ENCODE peak calls at places on chromosomes 2 and 18, in nine cellular contexts. One of them, this sample, is unnamed.

GRCh38 chr2:43224131-43224570 is 2.3 kb downstream of the ZFP36L2 start:
- DNase-seq in brain pericyte: no peak
- DNase-seq in GM13977: peak; percentile 64
- DNase-seq in activated naive CD4-positive, alpha-beta T cell: peak; percentile 58
- DNase-seq in AG20443: peak; percentile 33
- DNase-seq in amniotic stem cell: peak; percentile 23
- DNase-seq in DND-41: peak; percentile 86
- DNase-seq in stimulated activated CD4-positive, alpha-beta T cell treated with anti-CD3 and anti-CD28 coated beads, Interleukin-12 subunit alpha, Interleukin-12 subunit beta, amount 100 ng/mL, for 4 hours: peak; percentile 65
- DNase-seq in neural crest cell: peak; percentile 75
- DNase-seq in this sample: no peak

GRCh38 chr2:54838585-54839035 is 115.1 kb downstream of the EML6 start:
- DNase-seq in AG20443: peak; percentile 84
- DNase-seq in DND-41: peak; percentile 69
- DNase-seq in stimulated activated CD4-positive, alpha-beta T cell treated with anti-CD3 and anti-CD28 coated beads, Interleukin-12 subunit alpha, Interleukin-12 subunit beta, amount 100 ng/mL, for 4 hours: peak; percentile 61
- DNase-seq in brain pericyte: peak; percentile 13
- DNase-seq in GM13977: peak; percentile 57
- DNase-seq in neural crest cell: peak; percentile 70
- DNase-seq in activated naive CD4-positive, alpha-beta T cell: peak; percentile 40
- DNase-seq in amniotic stem cell: peak; percentile 5
- DNase-seq in this sample: peak; percentile 28

GRCh38 chr2:241755166-241755565 is 20.7 kb downstream of the D2HGDH start:
- DNase-seq in neural crest cell: no peak
- DNase-seq in amniotic stem cell: no peak
- DNase-seq in activated naive CD4-positive, alpha-beta T cell: no peak
- DNase-seq in AG20443: no peak
- DNase-seq in DND-41: no peak
- DNase-seq in brain pericyte: no peak
- DNase-seq in GM13977: no peak
- DNase-seq in stimulated activated CD4-positive, alpha-beta T cell treated with anti-CD3 and anti-CD28 coated beads, Interleukin-12 subunit alpha, Interleukin-12 subunit beta, amount 100 ng/mL, for 4 hours: no peak
- DNase-seq in this sample: no peak

GRCh38 chr2:37338933-37339332 is 5.5 kb upstream of the QPCT start:
- DNase-seq in AG20443: no peak
- DNase-seq in stimulated activated CD4-positive, alpha-beta T cell treated with anti-CD3 and anti-CD28 coated beads, Interleukin-12 subunit alpha, Interleukin-12 subunit beta, amount 100 ng/mL, for 4 hours: no peak
- DNase-seq in neural crest cell: no peak
- DNase-seq in activated naive CD4-positive, alpha-beta T cell: no peak
- DNase-seq in DND-41: no peak
- DNase-seq in GM13977: no peak
- DNase-seq in amniotic stem cell: no peak
- DNase-seq in brain pericyte: no peak
- DNase-seq in this sample: no peak

GRCh38 chr2:85765081-85765731 is 11.4 kb downstream of the ATOH8 start:
- DNase-seq in brain pericyte: no peak
- DNase-seq in neural crest cell: peak; percentile 66
- DNase-seq in GM13977: no peak
- DNase-seq in DND-41: no peak
- DNase-seq in stimulated activated CD4-positive, alpha-beta T cell treated with anti-CD3 and anti-CD28 coated beads, Interleukin-12 subunit alpha, Interleukin-12 subunit beta, amount 100 ng/mL, for 4 hours: no peak
- DNase-seq in activated naive CD4-positive, alpha-beta T cell: no peak
- DNase-seq in AG20443: no peak
- DNase-seq in amniotic stem cell: no peak
- DNase-seq in this sample: no peak

GRCh38 chr2:64001382-64002101 is 17.7 kb downstream of the VPS54 start:
- DNase-seq in GM13977: no peak
- DNase-seq in brain pericyte: no peak
- DNase-seq in amniotic stem cell: no peak
- DNase-seq in AG20443: no peak
- DNase-seq in neural crest cell: no peak
- DNase-seq in DND-41: no peak
- DNase-seq in activated naive CD4-positive, alpha-beta T cell: no peak
- DNase-seq in stimulated activated CD4-positive, alpha-beta T cell treated with anti-CD3 and anti-CD28 coated beads, Interleukin-12 subunit alpha, Interleukin-12 subunit beta, amount 100 ng/mL, for 4 hours: no peak
- DNase-seq in this sample: no peak

GRCh38 chr2:19653336-19653908 is 248.4 kb downstream of the TTC32 start:
- DNase-seq in AG20443: no peak
- DNase-seq in DND-41: no peak
- DNase-seq in brain pericyte: no peak
- DNase-seq in neural crest cell: no peak
- DNase-seq in amniotic stem cell: no peak
- DNase-seq in GM13977: no peak
- DNase-seq in stimulated activated CD4-positive, alpha-beta T cell treated with anti-CD3 and anti-CD28 coated beads, Interleukin-12 subunit alpha, Interleukin-12 subunit beta, amount 100 ng/mL, for 4 hours: no peak
- DNase-seq in activated naive CD4-positive, alpha-beta T cell: no peak
- DNase-seq in this sample: no peak

GRCh38 chr2:232871418-232871834 is 1.4 kb downstream of the SNORC start:
- DNase-seq in activated naive CD4-positive, alpha-beta T cell: no peak
- DNase-seq in DND-41: peak; percentile 36
- DNase-seq in AG20443: no peak
- DNase-seq in GM13977: no peak
- DNase-seq in neural crest cell: no peak
- DNase-seq in amniotic stem cell: no peak
- DNase-seq in stimulated activated CD4-positive, alpha-beta T cell treated with anti-CD3 and anti-CD28 coated beads, Interleukin-12 subunit alpha, Interleukin-12 subunit beta, amount 100 ng/mL, for 4 hours: no peak
- DNase-seq in brain pericyte: no peak
- DNase-seq in this sample: no peak

GRCh38 chr18:3595282-3596273 is 145.6 kb downstream of the TGIF1 start:
- DNase-seq in DND-41: no peak
- DNase-seq in GM13977: peak; percentile 55
- DNase-seq in neural crest cell: no peak
- DNase-seq in stimulated activated CD4-positive, alpha-beta T cell treated with anti-CD3 and anti-CD28 coated beads, Interleukin-12 subunit alpha, Interleukin-12 subunit beta, amount 100 ng/mL, for 4 hours: no peak
- DNase-seq in activated naive CD4-positive, alpha-beta T cell: no peak
- DNase-seq in AG20443: peak; percentile 69
- DNase-seq in amniotic stem cell: peak; percentile 63
- DNase-seq in brain pericyte: no peak
- DNase-seq in this sample: peak; percentile 74

GRCh38 chr18:75075429-75075841 is 133.5 kb downstream of the PTGR3 start:
- DNase-seq in activated naive CD4-positive, alpha-beta T cell: no peak
- DNase-seq in AG20443: no peak
- DNase-seq in GM13977: no peak
- DNase-seq in DND-41: no peak
- DNase-seq in stimulated activated CD4-positive, alpha-beta T cell treated with anti-CD3 and anti-CD28 coated beads, Interleukin-12 subunit alpha, Interleukin-12 subunit beta, amount 100 ng/mL, for 4 hours: no peak
- DNase-seq in brain pericyte: no peak
- DNase-seq in neural crest cell: no peak
- DNase-seq in amniotic stem cell: no peak
- DNase-seq in this sample: no peak

GRCh38 chr2:73370348-73370747 is 15.3 kb upstream of the ALMS1 start:
- DNase-seq in activated naive CD4-positive, alpha-beta T cell: no peak
- DNase-seq in stimulated activated CD4-positive, alpha-beta T cell treated with anti-CD3 and anti-CD28 coated beads, Interleukin-12 subunit alpha, Interleukin-12 subunit beta, amount 100 ng/mL, for 4 hours: no peak
- DNase-seq in amniotic stem cell: no peak
- DNase-seq in brain pericyte: no peak
- DNase-seq in AG20443: no peak
- DNase-seq in neural crest cell: no peak
- DNase-seq in GM13977: no peak
- DNase-seq in DND-41: no peak
- DNase-seq in this sample: no peak

GRCh38 chr2:241701155-241701404 is 759 bp upstream of the ING5 start:
- DNase-seq in neural crest cell: no peak
- DNase-seq in activated naive CD4-positive, alpha-beta T cell: no peak
- DNase-seq in amniotic stem cell: no peak
- DNase-seq in DND-41: peak; percentile 95
- DNase-seq in GM13977: no peak
- DNase-seq in AG20443: no peak
- DNase-seq in brain pericyte: no peak
- DNase-seq in stimulated activated CD4-positive, alpha-beta T cell treated with anti-CD3 and anti-CD28 coated beads, Interleukin-12 subunit alpha, Interleukin-12 subunit beta, amount 100 ng/mL, for 4 hours: no peak
- DNase-seq in this sample: no peak

GRCh38 chr18:9661564-9661963 is 46.5 kb upstream of the RAB31 start:
- DNase-seq in GM13977: no peak
- DNase-seq in AG20443: peak; percentile 60
- DNase-seq in amniotic stem cell: no peak
- DNase-seq in DND-41: no peak
- DNase-seq in activated naive CD4-positive, alpha-beta T cell: no peak
- DNase-seq in brain pericyte: no peak
- DNase-seq in neural crest cell: no peak
- DNase-seq in stimulated activated CD4-positive, alpha-beta T cell treated with anti-CD3 and anti-CD28 coated beads, Interleukin-12 subunit alpha, Interleukin-12 subunit beta, amount 100 ng/mL, for 4 hours: no peak
- DNase-seq in this sample: no peak

GRCh38 chr2:106159867-106160785 is 34.0 kb downstream of the UXS1 start:
- DNase-seq in activated naive CD4-positive, alpha-beta T cell: peak; percentile 24
- DNase-seq in amniotic stem cell: no peak
- DNase-seq in GM13977: no peak
- DNase-seq in brain pericyte: no peak
- DNase-seq in neural crest cell: no peak
- DNase-seq in DND-41: peak; percentile 66
- DNase-seq in AG20443: no peak
- DNase-seq in stimulated activated CD4-positive, alpha-beta T cell treated with anti-CD3 and anti-CD28 coated beads, Interleukin-12 subunit alpha, Interleukin-12 subunit beta, amount 100 ng/mL, for 4 hours: peak; percentile 51
- DNase-seq in this sample: no peak

GRCh38 chr2:73859721-73860586 is 31.2 kb downstream of the STAMBP start:
- DNase-seq in brain pericyte: peak; percentile 27
- DNase-seq in GM13977: no peak
- DNase-seq in neural crest cell: no peak
- DNase-seq in amniotic stem cell: peak; percentile 53
- DNase-seq in DND-41: no peak
- DNase-seq in AG20443: peak; percentile 79
- DNase-seq in stimulated activated CD4-positive, alpha-beta T cell treated with anti-CD3 and anti-CD28 coated beads, Interleukin-12 subunit alpha, Interleukin-12 subunit beta, amount 100 ng/mL, for 4 hours: peak; percentile 17
- DNase-seq in activated naive CD4-positive, alpha-beta T cell: no peak
- DNase-seq in this sample: no peak

GRCh38 chr2:156958374-156958773 is 299.1 kb upstream of the GALNT5 start:
- DNase-seq in GM13977: no peak
- DNase-seq in activated naive CD4-positive, alpha-beta T cell: no peak
- DNase-seq in brain pericyte: no peak
- DNase-seq in AG20443: no peak
- DNase-seq in neural crest cell: no peak
- DNase-seq in DND-41: no peak
- DNase-seq in stimulated activated CD4-positive, alpha-beta T cell treated with anti-CD3 and anti-CD28 coated beads, Interleukin-12 subunit alpha, Interleukin-12 subunit beta, amount 100 ng/mL, for 4 hours: no peak
- DNase-seq in amniotic stem cell: no peak
- DNase-seq in this sample: no peak

GRCh38 chr18:9734189-9734588 is 26.1 kb downstream of the RAB31 start:
- DNase-seq in activated naive CD4-positive, alpha-beta T cell: no peak
- DNase-seq in stimulated activated CD4-positive, alpha-beta T cell treated with anti-CD3 and anti-CD28 coated beads, Interleukin-12 subunit alpha, Interleukin-12 subunit beta, amount 100 ng/mL, for 4 hours: no peak
- DNase-seq in AG20443: no peak
- DNase-seq in GM13977: no peak
- DNase-seq in brain pericyte: no peak
- DNase-seq in neural crest cell: no peak
- DNase-seq in amniotic stem cell: no peak
- DNase-seq in DND-41: no peak
- DNase-seq in this sample: no peak

GRCh38 chr2:229591611-229592010 is 122.7 kb downstream of the DNER start:
- DNase-seq in AG20443: no peak
- DNase-seq in amniotic stem cell: no peak
- DNase-seq in activated naive CD4-positive, alpha-beta T cell: no peak
- DNase-seq in GM13977: no peak
- DNase-seq in stimulated activated CD4-positive, alpha-beta T cell treated with anti-CD3 and anti-CD28 coated beads, Interleukin-12 subunit alpha, Interleukin-12 subunit beta, amount 100 ng/mL, for 4 hours: no peak
- DNase-seq in brain pericyte: no peak
- DNase-seq in neural crest cell: no peak
- DNase-seq in DND-41: no peak
- DNase-seq in this sample: no peak

GRCh38 chr2:55511508-55512124 is 7.9 kb upstream of the CFAP36 start:
- DNase-seq in activated naive CD4-positive, alpha-beta T cell: no peak
- DNase-seq in brain pericyte: no peak
- DNase-seq in neural crest cell: peak; percentile 23
- DNase-seq in stimulated activated CD4-positive, alpha-beta T cell treated with anti-CD3 and anti-CD28 coated beads, Interleukin-12 subunit alpha, Interleukin-12 subunit beta, amount 100 ng/mL, for 4 hours: no peak
- DNase-seq in amniotic stem cell: peak; percentile 28
- DNase-seq in GM13977: no peak
- DNase-seq in AG20443: peak; percentile 57
- DNase-seq in DND-41: no peak
- DNase-seq in this sample: no peak

GRCh38 chr18:59264651-59265245 is 8.5 kb downstream of the RAX start:
- DNase-seq in amniotic stem cell: no peak
- DNase-seq in GM13977: no peak
- DNase-seq in AG20443: no peak
- DNase-seq in brain pericyte: no peak
- DNase-seq in stimulated activated CD4-positive, alpha-beta T cell treated with anti-CD3 and anti-CD28 coated beads, Interleukin-12 subunit alpha, Interleukin-12 subunit beta, amount 100 ng/mL, for 4 hours: no peak
- DNase-seq in DND-41: no peak
- DNase-seq in neural crest cell: no peak
- DNase-seq in activated naive CD4-positive, alpha-beta T cell: no peak
- DNase-seq in this sample: no peak

GRCh38 chr2:132984731-132985130 is 314.7 kb upstream of the LYPD1 start:
- DNase-seq in amniotic stem cell: no peak
- DNase-seq in DND-41: no peak
- DNase-seq in activated naive CD4-positive, alpha-beta T cell: no peak
- DNase-seq in GM13977: no peak
- DNase-seq in neural crest cell: no peak
- DNase-seq in brain pericyte: no peak
- DNase-seq in AG20443: no peak
- DNase-seq in stimulated activated CD4-positive, alpha-beta T cell treated with anti-CD3 and anti-CD28 coated beads, Interleukin-12 subunit alpha, Interleukin-12 subunit beta, amount 100 ng/mL, for 4 hours: no peak
- DNase-seq in this sample: no peak

GRCh38 chr2:208466133-208466919 is 59.7 kb downstream of the PTH2R start:
- DNase-seq in AG20443: peak; percentile 17
- DNase-seq in brain pericyte: no peak
- DNase-seq in activated naive CD4-positive, alpha-beta T cell: no peak
- DNase-seq in amniotic stem cell: no peak
- DNase-seq in DND-41: peak; percentile 38
- DNase-seq in GM13977: peak; percentile 34
- DNase-seq in neural crest cell: peak; percentile 14
- DNase-seq in stimulated activated CD4-positive, alpha-beta T cell treated with anti-CD3 and anti-CD28 coated beads, Interleukin-12 subunit alpha, Interleukin-12 subunit beta, amount 100 ng/mL, for 4 hours: no peak
- DNase-seq in this sample: peak; percentile 3

GRCh38 chr2:100126172-100126571 is 16.2 kb downstream of the AFF3 start:
- DNase-seq in brain pericyte: no peak
- DNase-seq in AG20443: no peak
- DNase-seq in amniotic stem cell: no peak
- DNase-seq in GM13977: no peak
- DNase-seq in stimulated activated CD4-positive, alpha-beta T cell treated with anti-CD3 and anti-CD28 coated beads, Interleukin-12 subunit alpha, Interleukin-12 subunit beta, amount 100 ng/mL, for 4 hours: no peak
- DNase-seq in neural crest cell: no peak
- DNase-seq in activated naive CD4-positive, alpha-beta T cell: no peak
- DNase-seq in DND-41: no peak
- DNase-seq in this sample: no peak

GRCh38 chr2:7845332-7845731 is 836.5 kb upstream of the ID2 start:
- DNase-seq in DND-41: no peak
- DNase-seq in amniotic stem cell: peak; percentile 69
- DNase-seq in stimulated activated CD4-positive, alpha-beta T cell treated with anti-CD3 and anti-CD28 coated beads, Interleukin-12 subunit alpha, Interleukin-12 subunit beta, amount 100 ng/mL, for 4 hours: no peak
- DNase-seq in AG20443: peak; percentile 87
- DNase-seq in GM13977: no peak
- DNase-seq in neural crest cell: no peak
- DNase-seq in activated naive CD4-positive, alpha-beta T cell: no peak
- DNase-seq in brain pericyte: no peak
- DNase-seq in this sample: no peak

GRCh38 chr2:239726631-239727181 is 298.4 kb downstream of the NDUFA10 start:
- DNase-seq in neural crest cell: no peak
- DNase-seq in activated naive CD4-positive, alpha-beta T cell: no peak
- DNase-seq in brain pericyte: no peak
- DNase-seq in stimulated activated CD4-positive, alpha-beta T cell treated with anti-CD3 and anti-CD28 coated beads, Interleukin-12 subunit alpha, Interleukin-12 subunit beta, amount 100 ng/mL, for 4 hours: no peak
- DNase-seq in AG20443: no peak
- DNase-seq in GM13977: no peak
- DNase-seq in amniotic stem cell: no peak
- DNase-seq in DND-41: no peak
- DNase-seq in this sample: no peak

GRCh38 chr2:67389286-67389685 is 7.8 kb upstream of the ETAA1 start:
- DNase-seq in GM13977: no peak
- DNase-seq in stimulated activated CD4-positive, alpha-beta T cell treated with anti-CD3 and anti-CD28 coated beads, Interleukin-12 subunit alpha, Interleukin-12 subunit beta, amount 100 ng/mL, for 4 hours: no peak
- DNase-seq in amniotic stem cell: no peak
- DNase-seq in activated naive CD4-positive, alpha-beta T cell: no peak
- DNase-seq in brain pericyte: no peak
- DNase-seq in neural crest cell: no peak
- DNase-seq in AG20443: peak; percentile 52
- DNase-seq in DND-41: no peak
- DNase-seq in this sample: no peak

GRCh38 chr2:127647242-127648190 is 1.6 kb downstream of the GPR17 start:
- DNase-seq in brain pericyte: no peak
- DNase-seq in neural crest cell: no peak
- DNase-seq in amniotic stem cell: no peak
- DNase-seq in GM13977: no peak
- DNase-seq in stimulated activated CD4-positive, alpha-beta T cell treated with anti-CD3 and anti-CD28 coated beads, Interleukin-12 subunit alpha, Interleukin-12 subunit beta, amount 100 ng/mL, for 4 hours: no peak
- DNase-seq in DND-41: no peak
- DNase-seq in AG20443: peak; percentile 68
- DNase-seq in activated naive CD4-positive, alpha-beta T cell: no peak
- DNase-seq in this sample: no peak

GRCh38 chr2:234304945-234305344 is 191.9 kb downstream of the ARL4C start:
- DNase-seq in activated naive CD4-positive, alpha-beta T cell: no peak
- DNase-seq in stimulated activated CD4-positive, alpha-beta T cell treated with anti-CD3 and anti-CD28 coated beads, Interleukin-12 subunit alpha, Interleukin-12 subunit beta, amount 100 ng/mL, for 4 hours: no peak
- DNase-seq in amniotic stem cell: no peak
- DNase-seq in AG20443: peak; percentile 69
- DNase-seq in GM13977: no peak
- DNase-seq in brain pericyte: no peak
- DNase-seq in DND-41: no peak
- DNase-seq in neural crest cell: no peak
- DNase-seq in this sample: no peak

GRCh38 chr2:232170391-232170790 is 208.2 kb upstream of the ALPP start:
- DNase-seq in AG20443: no peak
- DNase-seq in activated naive CD4-positive, alpha-beta T cell: no peak
- DNase-seq in stimulated activated CD4-positive, alpha-beta T cell treated with anti-CD3 and anti-CD28 coated beads, Interleukin-12 subunit alpha, Interleukin-12 subunit beta, amount 100 ng/mL, for 4 hours: no peak
- DNase-seq in DND-41: no peak
- DNase-seq in neural crest cell: no peak
- DNase-seq in GM13977: no peak
- DNase-seq in amniotic stem cell: no peak
- DNase-seq in brain pericyte: no peak
- DNase-seq in this sample: no peak

GRCh38 chr2:235406420-235406819 is 87.4 kb upstream of the AGAP1 start:
- DNase-seq in AG20443: no peak
- DNase-seq in neural crest cell: no peak
- DNase-seq in GM13977: no peak
- DNase-seq in stimulated activated CD4-positive, alpha-beta T cell treated with anti-CD3 and anti-CD28 coated beads, Interleukin-12 subunit alpha, Interleukin-12 subunit beta, amount 100 ng/mL, for 4 hours: no peak
- DNase-seq in amniotic stem cell: no peak
- DNase-seq in DND-41: no peak
- DNase-seq in activated naive CD4-positive, alpha-beta T cell: no peak
- DNase-seq in brain pericyte: no peak
- DNase-seq in this sample: no peak

GRCh38 chr2:24908316-24908937 is 11.6 kb downstream of the ADCY3 start:
- DNase-seq in GM13977: no peak
- DNase-seq in DND-41: no peak
- DNase-seq in stimulated activated CD4-positive, alpha-beta T cell treated with anti-CD3 and anti-CD28 coated beads, Interleukin-12 subunit alpha, Interleukin-12 subunit beta, amount 100 ng/mL, for 4 hours: no peak
- DNase-seq in activated naive CD4-positive, alpha-beta T cell: no peak
- DNase-seq in amniotic stem cell: no peak
- DNase-seq in brain pericyte: no peak
- DNase-seq in AG20443: no peak
- DNase-seq in neural crest cell: no peak
- DNase-seq in this sample: no peak

This sample was measured in NCI-H187.